ENCODE peak calls at places on chromosomes 16 and 17, in nine cellular contexts. L is stimulated activated CD8-positive, alpha-beta memory T cell treated with anti-CD3 and anti-CD28 coated beads, Interleukin-2, amount 100 ng/mL, for 48 hours; W is memory B cell; G is endothelial cell; U is HS-5; N is GM10248; A is ACHN; F is activated CD8-positive, alpha-beta T cell treated with anti-CD3 and anti-CD28 coated beads for 36 hours; E is NCI-H2081. T is an unnamed sample.

GRCh38 chr17:63974594-63975192 is 2.0 kb upstream of the SCN4A start:
- DNase-seq in L (no peak), W (no peak), G (no peak), U (peak; percentile 63), N (no peak), A (peak; percentile 66), F (no peak), E (no peak), T (no peak)

GRCh38 chr16:83934684-83934977 is 18.4 kb upstream of the OSGIN1 start:
- DNase-seq in L (no peak), W (no peak), G (no peak), U (no peak), N (no peak), A (no peak), F (no peak), E (no peak), T (no peak)

GRCh38 chr17:52157603-52158449 is 688 bp downstream of the CA10 start:
- DNase-seq in L (no peak), W (no peak), G (peak; percentile 15), U (no peak), N (no peak), A (no peak), F (peak; percentile 20), E (no peak), T (no peak)

GRCh38 chr17:57782051-57782490 is 37.0 kb upstream of the CCDC182 start:
- DNase-seq in L (no peak), W (no peak), G (no peak), U (no peak), N (no peak), A (no peak), F (no peak), E (no peak), T (no peak)

GRCh38 chr17:9512323-9513168 is 63.1 kb downstream of the STX8 start:
- DNase-seq in L (no peak), W (no peak), G (no peak), U (no peak), N (no peak), A (peak; percentile 7), F (peak; percentile 11), E (no peak), T (no peak)

GRCh38 chr16:14509675-14510132 is 120.4 kb downstream of the PARN start:
- DNase-seq in L (no peak), W (no peak), G (no peak), U (no peak), N (no peak), A (no peak), F (no peak), E (no peak), T (no peak)

GRCh38 chr17:76816590-76817135 is 51.5 kb upstream of the MGAT5B start:
- DNase-seq in L (peak; percentile 17), W (no peak), G (peak; percentile 59), U (peak; percentile 11), N (peak; percentile 56), A (peak; percentile 64), F (peak; percentile 75), E (peak; percentile 82), T (no peak)

GRCh38 chr17:72656114-72656763 is 436.2 kb downstream of the SLC39A11 start:
- DNase-seq in L (no peak), W (no peak), G (no peak), U (no peak), N (no peak), A (no peak), F (no peak), E (no peak), T (no peak)

GRCh38 chr16:31052131-31052530 is 18.8 kb downstream of the STX4 start:
- DNase-seq in L (no peak), W (no peak), G (no peak), U (peak; percentile 96), N (no peak), A (peak; percentile 97), F (peak; percentile 33), E (no peak), T (no peak)

GRCh38 chr17:63405741-63406261 is 40.3 kb downstream of the CYB561 start:
- DNase-seq in L (no peak), W (no peak), G (no peak), U (peak; percentile 73), N (peak; percentile 47), A (peak; percentile 68), F (no peak), E (peak; percentile 15), T (no peak)

GRCh38 chr17:18026408-18026776 is 12.6 kb downstream of the ATPAF2 start:
- DNase-seq in L (no peak), W (no peak), G (no peak), U (no peak), N (no peak), A (no peak), F (peak; percentile 63), E (peak; percentile 30), T (no peak)